ENCODE peak calls at places on chromosomes 1 and 21, in five cellular contexts. B, I, Z, E and N are unnamed samples.

GRCh38 chr1:42747125-42747524 is 7.1 kb upstream of the CLDN19 start:
- DNase-seq in B (peak; percentile 30), I (no peak), Z (peak; percentile 19), E (peak; percentile 22), N (peak; percentile 27)

GRCh38 chr1:84301759-84302380 is 362 bp downstream of the SAMD13 start:
- DNase-seq in B (no peak), I (no peak), Z (no peak), E (no peak), N (no peak)

GRCh38 chr1:245751671-245752070 is 596.9 kb downstream of the KIF26B start:
- DNase-seq in B (no peak), I (no peak), Z (no peak), E (no peak), N (no peak)

GRCh38 chr21:39012314-39013230 is 170.7 kb downstream of the PSMG1 start:
- DNase-seq in B (no peak), I (no peak), Z (no peak), E (no peak), N (no peak)

GRCh38 chr21:29025328-29025713 is 853 bp downstream of the USP16 start:
- DNase-seq in B (no peak), I (no peak), Z (no peak), E (no peak), N (no peak)

GRCh38 chr1:179770887-179771502 is 27.9 kb downstream of the FAM163A start:
- DNase-seq in B (no peak), I (no peak), Z (no peak), E (no peak), N (no peak)

GRCh38 chr1:29991025-29991424 is 732.4 kb downstream of the MATN1 start:
- DNase-seq in B (peak; percentile 56), I (no peak), Z (no peak), E (no peak), N (no peak)

GRCh38 chr1:182608850-182609610 is 4.8 kb upstream of the RGS16 start:
- DNase-seq in B (no peak), I (no peak), Z (no peak), E (no peak), N (no peak)

GRCh38 chr1:113185463-113186104 is 112.6 kb downstream of the LRIG2 start:
- DNase-seq in B (no peak), I (no peak), Z (no peak), E (no peak), N (peak; percentile 5)

GRCh38 chr1:223244366-223245103 is 101.5 kb upstream of the TLR5 start:
- DNase-seq in B (no peak), I (no peak), Z (no peak), E (no peak), N (peak; percentile 25)

GRCh38 chr1:35448344-35448801 is 108.8 kb downstream of the KIAA0319L start:
- DNase-seq in B (peak; percentile 28), I (peak; percentile 36), Z (no peak), E (no peak), N (no peak)

GRCh38 chr1:18149113-18149641 is 41.6 kb downstream of the IGSF21 start:
- DNase-seq in B (no peak), I (no peak), Z (no peak), E (no peak), N (no peak)

GRCh38 chr1:65362545-65362944 is 53.2 kb downstream of the DNAJC6 start:
- DNase-seq in B (no peak), I (peak; percentile 5), Z (no peak), E (no peak), N (no peak)

GRCh38 chr1:116309090-116309870 is 63.8 kb upstream of the ATP1A1 start:
- DNase-seq in B (no peak), I (no peak), Z (no peak), E (no peak), N (no peak)

GRCh38 chr1:9326596-9326995 is 33.9 kb downstream of the SPSB1 start:
- DNase-seq in B (peak; percentile 35), I (no peak), Z (no peak), E (no peak), N (no peak)

GRCh38 chr1:67555487-67556296 is 125.5 kb upstream of the SERBP1 start:
- DNase-seq in B (no peak), I (no peak), Z (no peak), E (no peak), N (no peak)

GRCh38 chr21:35360870-35361570 is 311.9 kb upstream of the RUNX1 start:
- DNase-seq in B (no peak), I (no peak), Z (no peak), E (no peak), N (no peak)

GRCh38 chr21:43312751-43313169 is 114.2 kb downstream of the SIK1 start:
- DNase-seq in B (no peak), I (no peak), Z (no peak), E (no peak), N (no peak)

GRCh38 chr1:20586939-20587638 is 1.8 kb upstream of the CDA start:
- DNase-seq in B (no peak), I (no peak), Z (no peak), E (no peak), N (no peak)

GRCh38 chr1:21355956-21356355 is 65.7 kb upstream of the ECE1 start:
- DNase-seq in B (no peak), I (no peak), Z (no peak), E (no peak), N (no peak)

GRCh38 chr1:92754000-92754787 is 30.7 kb downstream of the EVI5 start:
- DNase-seq in B (no peak), I (no peak), Z (no peak), E (no peak), N (no peak)

GRCh38 chr1:42968654-42969053 is 10.0 kb upstream of the SLC2A1 start:
- DNase-seq in B (no peak), I (no peak), Z (no peak), E (no peak), N (no peak)

GRCh38 chr1:8889925-8890785 is 11.7 kb upstream of the ENO1 start:
- DNase-seq in B (peak; percentile 81), I (no peak), Z (no peak), E (no peak), N (no peak)

GRCh38 chr1:180181048-180181447 is 26.4 kb downstream of the QSOX1 start:
- DNase-seq in B (no peak), I (no peak), Z (no peak), E (no peak), N (no peak)

GRCh38 chr21:42149656-42150457 is 69.1 kb upstream of the ABCG1 start:
- DNase-seq in B (no peak), I (no peak), Z (no peak), E (no peak), N (no peak)

GRCh38 chr1:213934642-213935041 is 53.1 kb upstream of the PROX1 start:
- DNase-seq in B (peak; percentile 84), I (peak; percentile 5), Z (no peak), E (no peak), N (no peak)

GRCh38 chr1:77832889-77833288 is 53.4 kb downstream of the MIGA1 start:
- DNase-seq in B (no peak), I (no peak), Z (no peak), E (no peak), N (no peak)

GRCh38 chr1:225498539-225499135 is 70.8 kb upstream of the LBR start:
- DNase-seq in B (no peak), I (no peak), Z (no peak), E (no peak), N (no peak)

GRCh38 chr1:9235123-9235513 is 544 bp downstream of the H6PD start:
- DNase-seq in B (no peak), I (no peak), Z (no peak), E (no peak), N (no peak)

GRCh38 chr1:196136396-196136795 is 471.8 kb downstream of the KCNT2 start:
- DNase-seq in B (no peak), I (no peak), Z (no peak), E (no peak), N (no peak)

GRCh38 chr21:39866093-39866492 is 1.1 kb upstream of the PCP4 start:
- DNase-seq in B (no peak), I (no peak), Z (no peak), E (no peak), N (no peak)

GRCh38 chr1:184608990-184609389 is 145.7 kb downstream of the EDEM3 start:
- DNase-seq in B (no peak), I (no peak), Z (no peak), E (no peak), N (no peak)

GRCh38 chr1:199218533-199218932 is 579.7 kb downstream of the PTPRC start:
- DNase-seq in B (no peak), I (no peak), Z (no peak), E (no peak), N (no peak)

GRCh38 chr1:48657413-48657812 is 119.3 kb downstream of the BEND5 start:
- DNase-seq in B (no peak), I (no peak), Z (no peak), E (no peak), N (no peak)

GRCh38 chr1:186680031-186681012 is at the start of gene PTGS2:
- DNase-seq in B (peak; percentile 85), I (peak; percentile 84), Z (peak; percentile 3), E (no peak), N (no peak)

GRCh38 chr1:10793129-10793651 is 3.3 kb downstream of the CASZ1 start:
- DNase-seq in B (peak; percentile 44), I (no peak), Z (no peak), E (no peak), N (no peak)